ENCODE peak calls at places on chromosomes 16 and 17, in five cellular contexts. One of them, this sample, is unnamed. For H3K27me3, the result is how much of the 10 kb centered on the place peaks cover.

GRCh38 chr16:21653571-21653970 is 1.2 kb upstream of the IGSF6 start:
- DNase-seq in GM23248: no peak
- DNase-seq in HCT116: no peak
- DNase-seq in MM.1S: no peak
- DNase-seq in K562: no peak
- DNase-seq in this sample: no peak

GRCh38 chr16:4032768-4033167 is 83.5 kb downstream of the ADCY9 start:
- DNase-seq in GM23248: peak
- DNase-seq in HCT116: no peak
- DNase-seq in MM.1S: no peak
- DNase-seq in K562: no peak
- DNase-seq in this sample: no peak

GRCh38 chr16:67431077-67431804 is at the start of gene HSD11B2:
- DNase-seq in GM23248: peak
- DNase-seq in HCT116: peak
- DNase-seq in MM.1S: peak
- DNase-seq in K562: peak
- DNase-seq in this sample: peak

GRCh38 chr17:65362826-65363225 is 198.6 kb downstream of the AXIN2 start:
- DNase-seq in GM23248: peak
- DNase-seq in HCT116: no peak
- DNase-seq in MM.1S: no peak
- DNase-seq in K562: no peak
- DNase-seq in this sample: peak

GRCh38 chr16:69917311-69917710 is 33.8 kb upstream of the CLEC18A start:
- DNase-seq in GM23248: peak
- DNase-seq in HCT116: no peak
- DNase-seq in MM.1S: no peak
- DNase-seq in K562: no peak
- DNase-seq in this sample: no peak

GRCh38 chr16:31362476-31363405 is 7.8 kb downstream of the ITGAX start:
- DNase-seq in GM23248: no peak
- DNase-seq in HCT116: no peak
- DNase-seq in MM.1S: no peak
- DNase-seq in K562: no peak
- DNase-seq in this sample: no peak

GRCh38 chr16:48291303-48291702 is 44.0 kb upstream of the ABCC11 start:
- DNase-seq in GM23248: peak
- DNase-seq in HCT116: no peak
- DNase-seq in MM.1S: no peak
- DNase-seq in K562: no peak
- DNase-seq in this sample: no peak

GRCh38 chr17:64461788-64462187 is 12.9 kb downstream of the MILR1 start:
- DNase-seq in GM23248: no peak
- DNase-seq in HCT116: no peak
- DNase-seq in MM.1S: no peak
- DNase-seq in K562: no peak
- DNase-seq in this sample: no peak

GRCh38 chr17:17344507-17345293 is 41.5 kb downstream of the NT5M start:
- DNase-seq in GM23248: no peak
- DNase-seq in HCT116: no peak
- DNase-seq in MM.1S: no peak
- DNase-seq in K562: no peak
- DNase-seq in this sample: no peak

GRCh38 chr17:42253601-42254000 is 22.6 kb downstream of the STAT5B start:
- DNase-seq in GM23248: no peak
- DNase-seq in HCT116: no peak
- DNase-seq in MM.1S: no peak
- DNase-seq in K562: no peak
- DNase-seq in this sample: peak

GRCh38 chr17:83191388-83192160 is 112.2 kb downstream of the METRNL start:
- DNase-seq in GM23248: no peak
- DNase-seq in HCT116: no peak
- DNase-seq in MM.1S: no peak
- DNase-seq in K562: no peak
- DNase-seq in this sample: no peak

GRCh38 chr17:8818047-8818446 is 18.9 kb upstream of the MFSD6L start:
- DNase-seq in GM23248: no peak
- DNase-seq in HCT116: no peak
- DNase-seq in MM.1S: no peak
- DNase-seq in K562: no peak
- DNase-seq in this sample: no peak

GRCh38 chr17:83159204-83160049 is 80.0 kb downstream of the METRNL start:
- DNase-seq in GM23248: no peak
- DNase-seq in HCT116: no peak
- DNase-seq in MM.1S: no peak
- DNase-seq in K562: no peak
- DNase-seq in this sample: no peak

GRCh38 chr16:85428168-85428898 is 184.8 kb upstream of the GSE1 start:
- DNase-seq in GM23248: peak
- DNase-seq in HCT116: peak
- DNase-seq in MM.1S: peak
- DNase-seq in K562: peak
- DNase-seq in this sample: peak

GRCh38 chr16:85181739-85182129 is 69.5 kb upstream of the CIBAR2 start:
- DNase-seq in GM23248: no peak
- DNase-seq in HCT116: no peak
- DNase-seq in MM.1S: no peak
- DNase-seq in K562: no peak
- DNase-seq in this sample: no peak

GRCh38 chr17:33200587-33200986 is 92.5 kb downstream of the ASIC2 start:
- DNase-seq in GM23248: peak
- DNase-seq in HCT116: no peak
- DNase-seq in MM.1S: no peak
- DNase-seq in K562: peak
- DNase-seq in this sample: no peak

GRCh38 chr16:72131036-72131435 is 37.4 kb downstream of the DHX38 start:
- DNase-seq in GM23248: no peak
- DNase-seq in HCT116: no peak
- DNase-seq in MM.1S: no peak
- DNase-seq in K562: no peak
- DNase-seq in this sample: no peak

GRCh38 chr16:82990155-82990554 is 363.4 kb downstream of the CDH13 start:
- DNase-seq in GM23248: peak
- DNase-seq in HCT116: no peak
- DNase-seq in MM.1S: no peak
- DNase-seq in K562: no peak
- DNase-seq in this sample: no peak

GRCh38 chr17:52395308-52395707 is 236.8 kb upstream of the CA10 start:
- DNase-seq in GM23248: no peak
- DNase-seq in HCT116: no peak
- DNase-seq in MM.1S: no peak
- DNase-seq in K562: no peak
- DNase-seq in this sample: no peak

GRCh38 chr16:695355-696089 is 5.3 kb upstream of the WDR24 start:
- DNase-seq in GM23248: peak
- DNase-seq in HCT116: no peak
- DNase-seq in MM.1S: no peak
- DNase-seq in K562: peak
- DNase-seq in this sample: peak

GRCh38 chr17:73121513-73121912 is 29.0 kb upstream of the SLC39A11 start:
- DNase-seq in GM23248: no peak
- DNase-seq in HCT116: no peak
- DNase-seq in MM.1S: no peak
- DNase-seq in K562: no peak
- DNase-seq in this sample: no peak

GRCh38 chr16:10584956-10585561 is 4.7 kb upstream of the EMP2 start:
- DNase-seq in GM23248: peak
- DNase-seq in HCT116: no peak
- DNase-seq in MM.1S: no peak
- DNase-seq in K562: no peak
- DNase-seq in this sample: peak

GRCh38 chr16:19294156-19294649 is 8.7 kb downstream of the CLEC19A start:
- DNase-seq in GM23248: no peak
- DNase-seq in HCT116: no peak
- DNase-seq in MM.1S: peak
- DNase-seq in K562: no peak
- DNase-seq in this sample: no peak

DNA sequence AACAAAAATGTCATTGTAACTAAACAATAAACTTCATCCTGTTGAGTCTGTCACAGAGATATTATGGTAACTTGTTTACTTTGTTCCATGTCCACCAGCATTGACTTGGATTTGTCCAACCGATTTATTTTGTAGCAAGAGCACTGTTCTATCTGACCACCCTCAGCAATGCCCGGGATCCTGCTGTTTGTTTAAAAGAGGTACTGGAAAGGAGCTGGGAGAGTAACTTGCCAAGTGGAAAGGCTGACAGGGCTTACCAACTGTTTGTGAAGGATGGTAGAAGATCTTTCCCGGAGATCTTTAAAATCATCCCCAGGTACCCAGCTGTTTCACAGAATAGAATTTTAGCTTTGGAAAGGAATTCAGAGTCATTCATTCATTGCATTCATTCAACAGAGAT is 59.1 kb upstream of the BCAR1 start:
- DNase-seq in GM23248: no peak
- DNase-seq in HCT116: no peak
- DNase-seq in MM.1S: no peak
- DNase-seq in K562: no peak
- DNase-seq in this sample: no peak
- H3K27me3 ChIP-seq in GM23248: under half
- H3K27me3 ChIP-seq in HCT116: under half
- H3K27me3 ChIP-seq in MM.1S: under half
- H3K27me3 ChIP-seq in K562: under half
- H3K27me3 ChIP-seq in this sample: under half

DNA sequence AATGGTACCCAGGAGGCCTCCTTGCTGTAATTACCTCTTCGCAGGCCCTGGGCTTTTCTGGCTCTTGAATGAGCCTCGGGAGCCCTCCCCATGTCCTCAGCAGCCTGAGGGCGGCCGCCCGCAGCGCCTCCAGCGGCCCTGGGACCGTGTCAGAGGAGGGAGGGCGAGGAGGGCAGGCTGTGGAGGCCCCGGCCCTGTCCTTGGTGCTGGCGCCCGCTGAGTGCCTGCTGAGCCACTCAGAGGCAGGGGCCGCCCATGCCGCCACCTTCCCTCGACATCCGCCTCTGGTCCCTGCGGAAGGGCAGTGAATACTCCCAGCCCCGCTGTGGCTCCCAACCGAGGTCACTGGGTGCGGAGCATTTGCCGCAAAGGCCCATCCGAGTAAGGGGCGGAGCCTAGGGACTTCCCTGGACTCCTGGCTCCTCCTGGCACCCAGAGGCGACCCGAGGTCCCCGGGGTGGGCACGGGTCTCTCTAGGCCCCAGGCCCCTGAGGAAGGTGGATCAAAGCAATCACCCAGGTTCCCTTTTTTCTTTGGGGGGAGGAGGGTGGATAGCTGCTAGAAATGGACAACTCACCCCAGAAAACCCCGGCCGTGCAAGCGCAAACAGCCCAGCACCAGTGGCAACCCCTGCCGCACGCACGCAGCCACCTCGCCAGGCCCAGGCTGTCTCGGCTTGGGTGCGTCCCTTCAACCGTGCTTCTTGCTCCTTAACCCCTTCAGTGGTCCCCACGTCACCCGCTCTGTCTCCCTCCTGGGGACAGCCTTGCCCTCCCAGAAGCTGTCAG is 2.7 kb downstream of the RBFOX3 start:
- DNase-seq in GM23248: peak
- DNase-seq in HCT116: peak
- DNase-seq in MM.1S: no peak
- DNase-seq in K562: peak
- DNase-seq in this sample: no peak
- TF ChIP-seq EZH2 in GM23248: no peak
- TF ChIP-seq EZH2 in HCT116: no peak
- TF ChIP-seq EZH2 in MM.1S: no peak
- TF ChIP-seq EZH2 in K562: no peak
- TF ChIP-seq EZH2 in this sample: no peak

GRCh38 chr17:39863918-39864746 is at the start of gene IKZF3:
- DNase-seq in GM23248: peak
- DNase-seq in HCT116: no peak
- DNase-seq in MM.1S: peak
- DNase-seq in K562: peak
- DNase-seq in this sample: peak

GRCh38 chr17:39868554-39868942 is 546 bp downstream of the ZPBP2 start:
- DNase-seq in GM23248: no peak
- DNase-seq in HCT116: no peak
- DNase-seq in MM.1S: no peak
- DNase-seq in K562: no peak
- DNase-seq in this sample: no peak

GRCh38 chr17:39867891-39868553 is at the start of gene ZPBP2:
- DNase-seq in GM23248: peak
- DNase-seq in HCT116: no peak
- DNase-seq in MM.1S: no peak
- DNase-seq in K562: no peak
- DNase-seq in this sample: no peak

GRCh38 chr17:39867084-39867890 is 715 bp upstream of the ZPBP2 start:
- DNase-seq in GM23248: no peak
- DNase-seq in HCT116: no peak
- DNase-seq in MM.1S: peak
- DNase-seq in K562: no peak
- DNase-seq in this sample: no peak

GRCh38 chr17:39866013-39866730 is 1.8 kb upstream of the ZPBP2 start:
- DNase-seq in GM23248: no peak
- DNase-seq in HCT116: no peak
- DNase-seq in MM.1S: no peak
- DNase-seq in K562: no peak
- DNase-seq in this sample: no peak
- H3K27ac ChIP-seq in GM23248: no peak
- H3K27ac ChIP-seq in HCT116: no peak
- H3K27ac ChIP-seq in MM.1S: peak
- H3K27ac ChIP-seq in K562: no peak
- H3K27ac ChIP-seq in this sample: no peak

GRCh38 chr17:49213803-49214202 is 3.3 kb downstream of the ABI3 start:
- DNase-seq in GM23248: no peak
- DNase-seq in HCT116: no peak
- DNase-seq in MM.1S: no peak
- DNase-seq in K562: no peak
- DNase-seq in this sample: no peak

GRCh38 chr17:49204521-49204920 is 5.9 kb downstream of the GNGT2 start:
- DNase-seq in GM23248: peak
- DNase-seq in HCT116: no peak
- DNase-seq in MM.1S: no peak
- DNase-seq in K562: no peak
- DNase-seq in this sample: no peak

GRCh38 chr17:49213399-49213798 is 2.9 kb downstream of the ABI3 start:
- DNase-seq in GM23248: no peak
- DNase-seq in HCT116: no peak
- DNase-seq in MM.1S: no peak
- DNase-seq in K562: no peak
- DNase-seq in this sample: no peak

GRCh38 chr17:49210158-49211029 is at the start of the genes ABI3 and GNGT2:
- DNase-seq in GM23248: no peak
- DNase-seq in HCT116: no peak
- DNase-seq in MM.1S: no peak
- DNase-seq in K562: no peak
- DNase-seq in this sample: no peak

DNA sequence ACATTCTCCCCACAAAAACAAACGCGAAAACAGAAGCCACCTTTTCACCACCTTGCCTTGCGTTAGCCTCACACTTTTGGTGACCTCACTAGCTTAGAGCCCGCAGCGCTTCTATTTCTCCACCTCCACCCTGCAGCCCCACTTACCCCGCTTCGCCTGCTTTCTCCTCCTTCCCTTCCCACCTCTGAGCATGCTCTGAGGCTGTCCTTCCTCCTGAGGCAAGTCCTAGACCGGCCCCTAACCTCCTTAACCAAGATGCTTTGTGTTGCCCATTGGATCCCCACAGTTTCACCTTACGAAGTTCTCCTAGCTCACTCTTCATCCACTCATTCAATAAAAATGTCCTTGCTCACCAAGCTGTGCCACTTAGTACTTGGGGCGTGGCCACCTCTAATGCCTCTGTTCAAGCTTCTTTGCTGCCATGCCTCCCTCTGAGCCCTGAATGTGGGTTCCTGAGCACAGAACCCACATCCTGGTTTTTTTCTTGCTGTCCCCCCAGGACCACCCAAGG is 1.3 kb downstream of the GNGT2 start:
- DNase-seq in GM23248: no peak
- DNase-seq in HCT116: no peak
- DNase-seq in MM.1S: no peak
- DNase-seq in K562: no peak
- DNase-seq in this sample: peak
- H3K27me3 ChIP-seq in GM23248: under half
- H3K27me3 ChIP-seq in HCT116: under half
- H3K27me3 ChIP-seq in MM.1S: half or more
- H3K27me3 ChIP-seq in K562: half or more
- H3K27me3 ChIP-seq in this sample: under half

This sample was measured in PC-9.